ENCODE peak calls at places on chromosomes 5 and 9, in six cellular contexts. E, X, O, R, Z and F are unnamed samples.

GRCh38 chr5:150413176-150413901 is 629 bp upstream of the CD74 start:
- DNase-seq in E (no peak), X (no peak), O (no peak), R (no peak), Z (no peak), F (no peak)

GRCh38 chr5:6471252-6471651 is 22.6 kb downstream of the UBE2QL1 start:
- DNase-seq in E (no peak), X (no peak), O (no peak), R (no peak), Z (no peak), F (no peak)

GRCh38 chr9:107810493-107810931 is 320.9 kb upstream of the KLF4 start:
- DNase-seq in E (peak; percentile 9), X (no peak), O (no peak), R (no peak), Z (no peak), F (no peak)

GRCh38 chr9:138053996-138054752 is 176.6 kb downstream of the CACNA1B start:
- DNase-seq in E (no peak), X (no peak), O (no peak), R (no peak), Z (no peak), F (peak; percentile 5)

GRCh38 chr5:66291771-66292170 is 147.7 kb downstream of the SREK1 start:
- DNase-seq in E (no peak), X (no peak), O (no peak), R (no peak), Z (no peak), F (no peak)

GRCh38 chr5:128532127-128532526 is 5.9 kb downstream of the FBN2 start:
- DNase-seq in E (no peak), X (no peak), O (no peak), R (no peak), Z (no peak), F (no peak)

GRCh38 chr9:36192196-36192595 is 1.5 kb downstream of the CLTA start:
- DNase-seq in E (no peak), X (no peak), O (peak; percentile 46), R (no peak), Z (no peak), F (no peak)

GRCh38 chr5:154511984-154512383 is 34.0 kb upstream of the HAND1 start:
- DNase-seq in E (no peak), X (no peak), O (no peak), R (no peak), Z (no peak), F (no peak)

GRCh38 chr9:35749515-35750255 is 598 bp downstream of the RGP1 start:
- DNase-seq in E (no peak), X (peak; percentile 35), O (peak; percentile 32), R (no peak), Z (peak; percentile 65), F (peak; percentile 45)

GRCh38 chr5:6434737-6435136 is 13.9 kb upstream of the UBE2QL1 start:
- DNase-seq in E (no peak), X (no peak), O (no peak), R (no peak), Z (no peak), F (no peak)